ENCODE peak calls at places on chromosomes 6 and 20, in eight cellular contexts. X is uterus; N is psoas muscle; S is dorsolateral prefrontal cortex; D is mesendoderm; C is DMS 273 treated with DMSO at 0.1 percent for 48 hours; Q is pancreas; J is activated CD8-positive, alpha-beta T cell treated with anti-CD3 and anti-CD28 coated beads for 36 hours. K is an unnamed sample.

GRCh38 chr20:1538655-1539054 is 18.9 kb downstream of the SIRPD start:
- DNase-seq in X (no peak), N (no peak), S (no peak), D (no peak), C (no peak), Q (no peak), J (no peak), K (no peak)

GRCh38 chr20:46823271-46823747 is 71.3 kb upstream of the EYA2 start:
- DNase-seq in X (peak; percentile 57), N (no peak), S (no peak), D (no peak), C (no peak), Q (peak; percentile 54), J (no peak), K (no peak)

GRCh38 chr6:113490356-113490755 is 366.8 kb upstream of the MARCKS start:
- DNase-seq in X (no peak), N (no peak), S (no peak), D (no peak), C (no peak), Q (peak; percentile 11), J (no peak), K (no peak)

GRCh38 chr6:167311286-167311685 is 13.6 kb upstream of the TTLL2 start:
- DNase-seq in X (peak; percentile 64), N (no peak), S (peak; percentile 76), D (no peak), C (no peak), Q (no peak), J (no peak), K (no peak)

GRCh38 chr6:68196645-68197044 is 438.4 kb upstream of the ADGRB3 start:
- DNase-seq in X (no peak), N (no peak), S (no peak), D (peak; percentile 72), C (no peak), Q (no peak), J (no peak), K (peak; percentile 67)

GRCh38 chr6:139879823-139880356 is 505.4 kb upstream of the CITED2 start:
- DNase-seq in X (no peak), N (no peak), S (no peak), D (no peak), C (no peak), Q (no peak), J (no peak), K (no peak)

GRCh38 chr6:146339716-146340115 is 203.9 kb upstream of the RAB32 start:
- DNase-seq in X (no peak), N (no peak), S (no peak), D (no peak), C (no peak), Q (no peak), J (no peak), K (no peak)

GRCh38 chr6:106792536-106793236 is 163.3 kb downstream of the QRSL1 start:
- DNase-seq in X (no peak), N (no peak), S (no peak), D (no peak), C (peak; percentile 7), Q (no peak), J (no peak), K (no peak)

GRCh38 chr20:4056880-4057279 is 41.5 kb upstream of the RNF24 start:
- DNase-seq in X (no peak), N (no peak), S (no peak), D (no peak), C (no peak), Q (no peak), J (no peak), K (no peak)

GRCh38 chr6:41931792-41932191 is 9.8 kb downstream of the CCND3 start:
- DNase-seq in X (no peak), N (no peak), S (no peak), D (no peak), C (no peak), Q (no peak), J (no peak), K (no peak)

GRCh38 chr20:37876863-37877262 is 26.1 kb upstream of the VSTM2L start:
- DNase-seq in X (no peak), N (no peak), S (no peak), D (no peak), C (no peak), Q (no peak), J (no peak), K (no peak)

GRCh38 chr6:37695857-37696219 is 1.8 kb downstream of the MDGA1 start:
- DNase-seq in X (no peak), N (no peak), S (no peak), D (no peak), C (no peak), Q (no peak), J (no peak), K (no peak)

GRCh38 chr6:53391170-53391569 is 42.4 kb upstream of the ELOVL5 start:
- DNase-seq in X (no peak), N (no peak), S (no peak), D (no peak), C (no peak), Q (no peak), J (no peak), K (no peak)

GRCh38 chr6:104784884-104785283 is 74.8 kb downstream of the HACE1 start:
- DNase-seq in X (no peak), N (no peak), S (no peak), D (no peak), C (no peak), Q (no peak), J (no peak), K (no peak)

GRCh38 chr6:156774872-156775405 is 2.2 kb upstream of the ARID1B start:
- DNase-seq in X (no peak), N (no peak), S (no peak), D (peak; percentile 62), C (peak; percentile 42), Q (no peak), J (no peak), K (peak; percentile 70)

GRCh38 chr20:46588532-46589509 is 38.4 kb upstream of the OCSTAMP start:
- DNase-seq in X (no peak), N (no peak), S (no peak), D (no peak), C (no peak), Q (no peak), J (peak; percentile 22), K (no peak)

GRCh38 chr6:126701799-126702198 is 361.9 kb downstream of the CENPW start:
- DNase-seq in X (no peak), N (no peak), S (no peak), D (no peak), C (no peak), Q (no peak), J (no peak), K (no peak)

GRCh38 chr6:89138173-89138572 is 7.7 kb upstream of the PM20D2 start:
- DNase-seq in X (no peak), N (no peak), S (no peak), D (no peak), C (no peak), Q (no peak), J (no peak), K (no peak)

GRCh38 chr6:156886409-156886808 is 109.2 kb downstream of the ARID1B start:
- DNase-seq in X (no peak), N (no peak), S (no peak), D (no peak), C (no peak), Q (peak; percentile 49), J (peak; percentile 27), K (no peak)

GRCh38 chr6:28985396-28986164 is 19.5 kb downstream of the ZNF311 start:
- DNase-seq in X (peak; percentile 80), N (peak; percentile 75), S (peak; percentile 77), D (peak; percentile 100), C (peak; percentile 93), Q (peak; percentile 86), J (peak; percentile 51), K (peak; percentile 99)

GRCh38 chr20:1423625-1424106 is 30.8 kb upstream of the FKBP1A start:
- DNase-seq in X (no peak), N (no peak), S (no peak), D (peak; percentile 99), C (peak; percentile 44), Q (peak; percentile 37), J (peak; percentile 44), K (peak; percentile 98)